ENCODE peak calls at places on chromosomes 12 and 14, in eight cellular contexts. One of them, this sample, is unnamed.
A peak's percentile ranks its signal among the peaks of the same experiment; 100 is the strongest.

GRCh38 chr12:49827351-49828099 is 688 bp downstream of the NCKAP5L start:
- ATAC-seq in heart right ventricle: peak; percentile 58
- ATAC-seq in naive B cell: peak; percentile 3
- ATAC-seq in HCT116: peak; percentile 63
- ATAC-seq in left lung: peak; percentile 73
- ATAC-seq in upper lobe of right lung: peak; percentile 60
- ATAC-seq in sciatic nerve: peak; percentile 72
- ATAC-seq in stimulated activated naive CD8-positive, alpha-beta T cell treated with anti-CD3 and anti-CD28 coated beads, Interleukin-15, Interleukin-2, amounts not matched to agents 100 U/mL and 50 U/mL, for 24 hours: peak; percentile 3
- ATAC-seq in this sample: peak; percentile 9

GRCh38 chr12:50302686-50303085 is 19.4 kb upstream of the LIMA1 start:
- ATAC-seq in upper lobe of right lung: no peak
- ATAC-seq in stimulated activated naive CD8-positive, alpha-beta T cell treated with anti-CD3 and anti-CD28 coated beads, Interleukin-15, Interleukin-2, amounts not matched to agents 100 U/mL and 50 U/mL, for 24 hours: no peak
- ATAC-seq in left lung: no peak
- ATAC-seq in HCT116: no peak
- ATAC-seq in sciatic nerve: no peak
- ATAC-seq in naive B cell: no peak
- ATAC-seq in heart right ventricle: no peak
- ATAC-seq in this sample: no peak

GRCh38 chr14:67457782-67458181 is 30.7 kb downstream of the TMEM229B start:
- ATAC-seq in HCT116: peak; percentile 14
- ATAC-seq in naive B cell: no peak
- ATAC-seq in sciatic nerve: no peak
- ATAC-seq in upper lobe of right lung: peak; percentile 85
- ATAC-seq in stimulated activated naive CD8-positive, alpha-beta T cell treated with anti-CD3 and anti-CD28 coated beads, Interleukin-15, Interleukin-2, amounts not matched to agents 100 U/mL and 50 U/mL, for 24 hours: no peak
- ATAC-seq in left lung: peak; percentile 95
- ATAC-seq in heart right ventricle: peak; percentile 44
- ATAC-seq in this sample: no peak

GRCh38 chr12:106766393-106766826 is 8.1 kb upstream of the RIC8B start:
- ATAC-seq in sciatic nerve: peak; percentile 86
- ATAC-seq in naive B cell: no peak
- ATAC-seq in left lung: peak; percentile 66
- ATAC-seq in upper lobe of right lung: peak; percentile 79
- ATAC-seq in heart right ventricle: peak; percentile 72
- ATAC-seq in stimulated activated naive CD8-positive, alpha-beta T cell treated with anti-CD3 and anti-CD28 coated beads, Interleukin-15, Interleukin-2, amounts not matched to agents 100 U/mL and 50 U/mL, for 24 hours: peak; percentile 14
- ATAC-seq in HCT116: no peak
- ATAC-seq in this sample: no peak

GRCh38 chr12:65649126-65649525 is 175.2 kb upstream of the HMGA2 start:
- ATAC-seq in left lung: peak; percentile 96
- ATAC-seq in HCT116: peak; percentile 94
- ATAC-seq in stimulated activated naive CD8-positive, alpha-beta T cell treated with anti-CD3 and anti-CD28 coated beads, Interleukin-15, Interleukin-2, amounts not matched to agents 100 U/mL and 50 U/mL, for 24 hours: no peak
- ATAC-seq in upper lobe of right lung: peak; percentile 92
- ATAC-seq in heart right ventricle: no peak
- ATAC-seq in naive B cell: no peak
- ATAC-seq in sciatic nerve: peak; percentile 30
- ATAC-seq in this sample: peak; percentile 99

GRCh38 chr14:58776516-58776915 is 138.8 kb downstream of the DACT1 start:
- ATAC-seq in left lung: no peak
- ATAC-seq in naive B cell: no peak
- ATAC-seq in upper lobe of right lung: no peak
- ATAC-seq in sciatic nerve: no peak
- ATAC-seq in HCT116: no peak
- ATAC-seq in stimulated activated naive CD8-positive, alpha-beta T cell treated with anti-CD3 and anti-CD28 coated beads, Interleukin-15, Interleukin-2, amounts not matched to agents 100 U/mL and 50 U/mL, for 24 hours: no peak
- ATAC-seq in heart right ventricle: no peak
- ATAC-seq in this sample: no peak

GRCh38 chr12:65526311-65526710 is 247.8 kb downstream of the MSRB3 start:
- ATAC-seq in upper lobe of right lung: no peak
- ATAC-seq in HCT116: no peak
- ATAC-seq in stimulated activated naive CD8-positive, alpha-beta T cell treated with anti-CD3 and anti-CD28 coated beads, Interleukin-15, Interleukin-2, amounts not matched to agents 100 U/mL and 50 U/mL, for 24 hours: no peak
- ATAC-seq in sciatic nerve: peak; percentile 57
- ATAC-seq in left lung: no peak
- ATAC-seq in heart right ventricle: no peak
- ATAC-seq in naive B cell: no peak
- ATAC-seq in this sample: no peak

GRCh38 chr12:132502149-132502881 is 12.4 kb downstream of the FBRSL1 start:
- ATAC-seq in naive B cell: no peak
- ATAC-seq in left lung: no peak
- ATAC-seq in upper lobe of right lung: no peak
- ATAC-seq in stimulated activated naive CD8-positive, alpha-beta T cell treated with anti-CD3 and anti-CD28 coated beads, Interleukin-15, Interleukin-2, amounts not matched to agents 100 U/mL and 50 U/mL, for 24 hours: no peak
- ATAC-seq in sciatic nerve: no peak
- ATAC-seq in heart right ventricle: no peak
- ATAC-seq in HCT116: peak; percentile 67
- ATAC-seq in this sample: no peak

GRCh38 chr12:51763743-51764142 is 84.8 kb downstream of the FIGNL2 start:
- ATAC-seq in heart right ventricle: no peak
- ATAC-seq in left lung: no peak
- ATAC-seq in sciatic nerve: no peak
- ATAC-seq in upper lobe of right lung: no peak
- ATAC-seq in HCT116: no peak
- ATAC-seq in stimulated activated naive CD8-positive, alpha-beta T cell treated with anti-CD3 and anti-CD28 coated beads, Interleukin-15, Interleukin-2, amounts not matched to agents 100 U/mL and 50 U/mL, for 24 hours: no peak
- ATAC-seq in naive B cell: no peak
- ATAC-seq in this sample: no peak

GRCh38 chr14:64503434-64504309 is at the start of gene ZBTB25:
- ATAC-seq in stimulated activated naive CD8-positive, alpha-beta T cell treated with anti-CD3 and anti-CD28 coated beads, Interleukin-15, Interleukin-2, amounts not matched to agents 100 U/mL and 50 U/mL, for 24 hours: peak; percentile 73
- ATAC-seq in HCT116: peak; percentile 76
- ATAC-seq in naive B cell: peak; percentile 65
- ATAC-seq in sciatic nerve: peak; percentile 87
- ATAC-seq in upper lobe of right lung: peak; percentile 87
- ATAC-seq in left lung: peak; percentile 75
- ATAC-seq in heart right ventricle: peak; percentile 80
- ATAC-seq in this sample: peak; percentile 87

GRCh38 chr14:33103489-33103888 is 164.8 kb downstream of the NPAS3 start:
- ATAC-seq in stimulated activated naive CD8-positive, alpha-beta T cell treated with anti-CD3 and anti-CD28 coated beads, Interleukin-15, Interleukin-2, amounts not matched to agents 100 U/mL and 50 U/mL, for 24 hours: no peak
- ATAC-seq in sciatic nerve: peak; percentile 42
- ATAC-seq in naive B cell: no peak
- ATAC-seq in HCT116: no peak
- ATAC-seq in heart right ventricle: peak; percentile 88
- ATAC-seq in upper lobe of right lung: peak; percentile 75
- ATAC-seq in left lung: peak; percentile 93
- ATAC-seq in this sample: no peak

GRCh38 chr14:77653473-77653872 is 37.0 kb upstream of the SPTLC2 start:
- ATAC-seq in upper lobe of right lung: peak; percentile 64
- ATAC-seq in left lung: no peak
- ATAC-seq in naive B cell: no peak
- ATAC-seq in heart right ventricle: no peak
- ATAC-seq in HCT116: peak; percentile 59
- ATAC-seq in stimulated activated naive CD8-positive, alpha-beta T cell treated with anti-CD3 and anti-CD28 coated beads, Interleukin-15, Interleukin-2, amounts not matched to agents 100 U/mL and 50 U/mL, for 24 hours: no peak
- ATAC-seq in sciatic nerve: no peak
- ATAC-seq in this sample: no peak

GRCh38 chr12:40614923-40615322 is 77.3 kb upstream of the CNTN1 start:
- ATAC-seq in heart right ventricle: no peak
- ATAC-seq in upper lobe of right lung: no peak
- ATAC-seq in left lung: no peak
- ATAC-seq in HCT116: no peak
- ATAC-seq in naive B cell: no peak
- ATAC-seq in stimulated activated naive CD8-positive, alpha-beta T cell treated with anti-CD3 and anti-CD28 coated beads, Interleukin-15, Interleukin-2, amounts not matched to agents 100 U/mL and 50 U/mL, for 24 hours: peak; percentile 14
- ATAC-seq in sciatic nerve: no peak
- ATAC-seq in this sample: no peak

GRCh38 chr12:113370923-113371682 is 12.7 kb downstream of the PLBD2 start:
- ATAC-seq in HCT116: no peak
- ATAC-seq in heart right ventricle: no peak
- ATAC-seq in naive B cell: no peak
- ATAC-seq in upper lobe of right lung: no peak
- ATAC-seq in left lung: no peak
- ATAC-seq in stimulated activated naive CD8-positive, alpha-beta T cell treated with anti-CD3 and anti-CD28 coated beads, Interleukin-15, Interleukin-2, amounts not matched to agents 100 U/mL and 50 U/mL, for 24 hours: no peak
- ATAC-seq in sciatic nerve: no peak
- ATAC-seq in this sample: no peak

GRCh38 chr12:6790496-6791150 is 1.3 kb downstream of the CD4 start:
- ATAC-seq in stimulated activated naive CD8-positive, alpha-beta T cell treated with anti-CD3 and anti-CD28 coated beads, Interleukin-15, Interleukin-2, amounts not matched to agents 100 U/mL and 50 U/mL, for 24 hours: no peak
- ATAC-seq in upper lobe of right lung: peak; percentile 30
- ATAC-seq in left lung: no peak
- ATAC-seq in heart right ventricle: no peak
- ATAC-seq in naive B cell: no peak
- ATAC-seq in HCT116: no peak
- ATAC-seq in sciatic nerve: no peak
- ATAC-seq in this sample: no peak

GRCh38 chr14:51395361-51395849 is 155.4 kb downstream of the TMX1 start:
- ATAC-seq in upper lobe of right lung: peak; percentile 56
- ATAC-seq in sciatic nerve: peak; percentile 88
- ATAC-seq in HCT116: no peak
- ATAC-seq in naive B cell: no peak
- ATAC-seq in stimulated activated naive CD8-positive, alpha-beta T cell treated with anti-CD3 and anti-CD28 coated beads, Interleukin-15, Interleukin-2, amounts not matched to agents 100 U/mL and 50 U/mL, for 24 hours: no peak
- ATAC-seq in heart right ventricle: peak; percentile 53
- ATAC-seq in left lung: peak; percentile 8
- ATAC-seq in this sample: peak; percentile 68

GRCh38 chr12:31859232-31859977 is 99.8 kb upstream of the RESF1 start:
- ATAC-seq in left lung: peak; percentile 40
- ATAC-seq in stimulated activated naive CD8-positive, alpha-beta T cell treated with anti-CD3 and anti-CD28 coated beads, Interleukin-15, Interleukin-2, amounts not matched to agents 100 U/mL and 50 U/mL, for 24 hours: peak; percentile 68
- ATAC-seq in sciatic nerve: no peak
- ATAC-seq in heart right ventricle: no peak
- ATAC-seq in naive B cell: peak; percentile 97
- ATAC-seq in upper lobe of right lung: peak; percentile 46
- ATAC-seq in HCT116: no peak
- ATAC-seq in this sample: no peak

GRCh38 chr14:65658202-65658601 is 245.7 kb downstream of the FUT8 start:
- ATAC-seq in left lung: no peak
- ATAC-seq in HCT116: no peak
- ATAC-seq in upper lobe of right lung: no peak
- ATAC-seq in sciatic nerve: no peak
- ATAC-seq in stimulated activated naive CD8-positive, alpha-beta T cell treated with anti-CD3 and anti-CD28 coated beads, Interleukin-15, Interleukin-2, amounts not matched to agents 100 U/mL and 50 U/mL, for 24 hours: no peak
- ATAC-seq in heart right ventricle: no peak
- ATAC-seq in naive B cell: no peak
- ATAC-seq in this sample: no peak

GRCh38 chr12:52896190-52897100 is 8.4 kb downstream of the KRT8 start:
- ATAC-seq in heart right ventricle: no peak
- ATAC-seq in sciatic nerve: no peak
- ATAC-seq in upper lobe of right lung: peak; percentile 20
- ATAC-seq in stimulated activated naive CD8-positive, alpha-beta T cell treated with anti-CD3 and anti-CD28 coated beads, Interleukin-15, Interleukin-2, amounts not matched to agents 100 U/mL and 50 U/mL, for 24 hours: no peak
- ATAC-seq in HCT116: peak; percentile 50
- ATAC-seq in left lung: peak; percentile 41
- ATAC-seq in naive B cell: no peak
- ATAC-seq in this sample: no peak

GRCh38 chr14:64663174-64663573 is 41.0 kb upstream of the PLEKHG3 start:
- ATAC-seq in sciatic nerve: no peak
- ATAC-seq in stimulated activated naive CD8-positive, alpha-beta T cell treated with anti-CD3 and anti-CD28 coated beads, Interleukin-15, Interleukin-2, amounts not matched to agents 100 U/mL and 50 U/mL, for 24 hours: no peak
- ATAC-seq in upper lobe of right lung: no peak
- ATAC-seq in HCT116: no peak
- ATAC-seq in left lung: no peak
- ATAC-seq in naive B cell: no peak
- ATAC-seq in heart right ventricle: no peak
- ATAC-seq in this sample: no peak

GRCh38 chr14:22104971-22105641 is 431.5 kb upstream of the OR4E1 start:
- ATAC-seq in naive B cell: no peak
- ATAC-seq in left lung: no peak
- ATAC-seq in HCT116: no peak
- ATAC-seq in stimulated activated naive CD8-positive, alpha-beta T cell treated with anti-CD3 and anti-CD28 coated beads, Interleukin-15, Interleukin-2, amounts not matched to agents 100 U/mL and 50 U/mL, for 24 hours: peak; percentile 47
- ATAC-seq in sciatic nerve: no peak
- ATAC-seq in heart right ventricle: no peak
- ATAC-seq in upper lobe of right lung: no peak
- ATAC-seq in this sample: no peak

GRCh38 chr14:90661881-90662280 is 154.3 kb downstream of the TTC7B start:
- ATAC-seq in sciatic nerve: no peak
- ATAC-seq in left lung: peak; percentile 72
- ATAC-seq in upper lobe of right lung: peak; percentile 63
- ATAC-seq in naive B cell: no peak
- ATAC-seq in HCT116: no peak
- ATAC-seq in stimulated activated naive CD8-positive, alpha-beta T cell treated with anti-CD3 and anti-CD28 coated beads, Interleukin-15, Interleukin-2, amounts not matched to agents 100 U/mL and 50 U/mL, for 24 hours: no peak
- ATAC-seq in heart right ventricle: no peak
- ATAC-seq in this sample: no peak

GRCh38 chr12:46200551-46200950 is 68.3 kb downstream of the SLC38A1 start:
- ATAC-seq in stimulated activated naive CD8-positive, alpha-beta T cell treated with anti-CD3 and anti-CD28 coated beads, Interleukin-15, Interleukin-2, amounts not matched to agents 100 U/mL and 50 U/mL, for 24 hours: no peak
- ATAC-seq in upper lobe of right lung: no peak
- ATAC-seq in HCT116: no peak
- ATAC-seq in left lung: no peak
- ATAC-seq in naive B cell: no peak
- ATAC-seq in heart right ventricle: no peak
- ATAC-seq in sciatic nerve: no peak
- ATAC-seq in this sample: no peak

GRCh38 chr14:64209428-64210165 is 84.6 kb downstream of the ESR2 start:
- ATAC-seq in naive B cell: peak; percentile 96
- ATAC-seq in heart right ventricle: peak; percentile 83
- ATAC-seq in HCT116: no peak
- ATAC-seq in sciatic nerve: peak; percentile 70
- ATAC-seq in left lung: peak; percentile 80
- ATAC-seq in stimulated activated naive CD8-positive, alpha-beta T cell treated with anti-CD3 and anti-CD28 coated beads, Interleukin-15, Interleukin-2, amounts not matched to agents 100 U/mL and 50 U/mL, for 24 hours: no peak
- ATAC-seq in upper lobe of right lung: peak; percentile 81
- ATAC-seq in this sample: peak; percentile 15